ENCODE peak calls at places on chromosome 17, in eight cellular contexts. I, X, H, A, B, G, E and W are unnamed samples.

GRCh38 chr17:42918902-42919521 is 18.4 kb downstream of the G6PC1 start:
- DNase-seq in I (no peak), X (no peak), H (peak), A (no peak), B (no peak), G (no peak), E (no peak), W (no peak)

GRCh38 chr17:51088287-51088686 is 32.4 kb downstream of the SPAG9 start:
- DNase-seq in I (no peak), X (no peak), H (no peak), A (no peak), B (no peak), G (no peak), E (no peak), W (no peak)

GRCh38 chr17:54948380-54948779 is 20.1 kb downstream of the COX11 start:
- DNase-seq in I (no peak), X (no peak), H (no peak), A (peak), B (no peak), G (no peak), E (no peak), W (no peak)

GRCh38 chr17:78355045-78355641 is 4.7 kb downstream of the SOCS3 start:
- DNase-seq in I (no peak), X (no peak), H (no peak), A (no peak), B (no peak), G (no peak), E (no peak), W (no peak)

GRCh38 chr17:6241381-6241780 is 171.2 kb downstream of the WSCD1 start:
- DNase-seq in I (no peak), X (peak), H (no peak), A (no peak), B (no peak), G (peak), E (no peak), W (no peak)

GRCh38 chr17:45282683-45283644 is 21.1 kb upstream of the SPATA32 start:
- DNase-seq in I (peak), X (no peak), H (peak), A (peak), B (no peak), G (no peak), E (no peak), W (no peak)

GRCh38 chr17:57329380-57330214 is 73.3 kb downstream of the MSI2 start:
- DNase-seq in I (no peak), X (no peak), H (no peak), A (no peak), B (no peak), G (no peak), E (peak), W (no peak)

GRCh38 chr17:42163113-42163512 is 8.3 kb upstream of the RAB5C start:
- DNase-seq in I (no peak), X (peak), H (no peak), A (no peak), B (no peak), G (peak), E (no peak), W (no peak)

GRCh38 chr17:57918017-57918895 is 37.0 kb downstream of the CUEDC1 start:
- DNase-seq in I (no peak), X (no peak), H (no peak), A (peak), B (no peak), G (no peak), E (no peak), W (no peak)

GRCh38 chr17:16943541-16944333 is 28.2 kb downstream of the TNFRSF13B start:
- DNase-seq in I (no peak), X (no peak), H (no peak), A (no peak), B (no peak), G (no peak), E (no peak), W (no peak)

GRCh38 chr17:74125160-74125559 is 78.3 kb upstream of the RPL38 start:
- DNase-seq in I (no peak), X (no peak), H (no peak), A (no peak), B (no peak), G (no peak), E (no peak), W (no peak)

GRCh38 chr17:17870292-17870691 is 33.5 kb upstream of the SREBF1 start:
- DNase-seq in I (no peak), X (no peak), H (no peak), A (no peak), B (no peak), G (peak), E (no peak), W (no peak)

GRCh38 chr17:81305051-81305630 is 10.0 kb upstream of the SLC38A10 start:
- DNase-seq in I (no peak), X (no peak), H (no peak), A (no peak), B (no peak), G (no peak), E (no peak), W (no peak)

GRCh38 chr17:8222380-8222629 is 11.9 kb upstream of the AURKB start:
- DNase-seq in I (no peak), X (no peak), H (no peak), A (no peak), B (no peak), G (no peak), E (no peak), W (peak)

GRCh38 chr17:8224891-8225812 is 14.8 kb upstream of the AURKB start:
- DNase-seq in I (no peak), X (no peak), H (no peak), A (no peak), B (no peak), G (no peak), E (no peak), W (no peak)

GRCh38 chr17:8222630-8223355 is 12.4 kb upstream of the AURKB start:
- DNase-seq in I (peak), X (peak), H (peak), A (peak), B (peak), G (peak), E (peak), W (peak)

GRCh38 chr17:8221663-8222379 is 11.4 kb upstream of the AURKB start:
- DNase-seq in I (peak), X (peak), H (peak), A (peak), B (peak), G (peak), E (peak), W (peak)

GRCh38 chr17:8223356-8224063 is 13.1 kb upstream of the AURKB start:
- DNase-seq in I (no peak), X (peak), H (peak), A (peak), B (peak), G (peak), E (peak), W (peak)
- TF ChIP-seq CTCF in I (peak), X (peak), H (peak), A (peak), B (peak), G (peak), E (no peak), W (peak)

GRCh38 chr17:30344283-30345088 is 10.6 kb upstream of the TMIGD1 start:
- DNase-seq in I (peak), X (no peak), H (peak), A (peak), B (no peak), G (no peak), E (peak), W (no peak)
- H3K4me3 ChIP-seq in I (no peak), X (no peak), H (no peak), A (no peak), B (no peak), G (no peak), E (no peak), W (no peak)

DNA sequence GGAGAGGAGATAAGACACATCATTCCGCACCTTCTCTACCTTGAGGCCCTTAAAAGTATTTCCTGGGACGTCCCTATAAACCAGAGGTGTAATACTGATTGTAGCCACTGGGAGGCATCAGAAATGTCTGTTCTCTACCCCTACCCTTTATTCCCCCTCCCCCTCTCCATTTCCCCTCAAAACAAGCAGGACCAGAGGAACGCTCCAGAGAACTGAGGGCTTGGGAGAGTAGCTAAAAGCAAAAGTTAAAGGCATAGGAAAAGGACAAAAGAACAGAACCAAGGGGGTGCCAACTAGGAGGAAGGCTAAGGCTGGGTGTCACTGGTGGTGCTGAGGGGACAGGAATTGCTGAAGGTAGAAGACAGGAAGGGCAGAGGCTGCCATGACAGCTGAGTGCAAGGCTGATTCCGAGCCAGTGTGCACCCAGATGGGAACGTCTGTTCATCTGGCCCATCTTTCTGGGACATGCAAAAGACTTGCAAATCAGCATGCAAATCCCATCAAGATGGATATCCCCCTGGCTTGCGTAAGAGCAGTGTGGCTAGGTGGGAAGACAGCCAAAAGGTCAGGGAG is 6.7 kb downstream of the CAMTA2 start:
- DNase-seq in I (no peak), X (peak), H (peak), A (peak), B (no peak), G (peak), E (no peak), W (no peak)
- TF ChIP-seq CTCF in I (peak), X (peak), H (peak), A (peak), B (peak), G (peak), E (peak), W (peak)

GRCh38 chr17:47707884-47708283 is 13.9 kb downstream of the TBKBP1 start:
- DNase-seq in I (no peak), X (no peak), H (no peak), A (no peak), B (no peak), G (peak), E (no peak), W (no peak)

GRCh38 chr17:47708312-47708863 is 14.4 kb downstream of the TBKBP1 start:
- DNase-seq in I (no peak), X (no peak), H (no peak), A (no peak), B (no peak), G (peak), E (no peak), W (no peak)

GRCh38 chr17:47707056-47707791 is 13.3 kb downstream of the TBKBP1 start:
- DNase-seq in I (no peak), X (no peak), H (no peak), A (no peak), B (no peak), G (no peak), E (no peak), W (no peak)

GRCh38 chr17:47709594-47709993 is 15.6 kb downstream of the TBKBP1 start:
- DNase-seq in I (no peak), X (no peak), H (no peak), A (no peak), B (no peak), G (no peak), E (no peak), W (no peak)

GRCh38 chr17:47708864-47709541 is 15.0 kb downstream of the TBKBP1 start:
- DNase-seq in I (no peak), X (no peak), H (peak), A (peak), B (no peak), G (peak), E (no peak), W (no peak)
- H3K4me3 ChIP-seq in I (no peak), X (no peak), H (no peak), A (no peak), B (no peak), G (peak), E (no peak), W (no peak)

DNA sequence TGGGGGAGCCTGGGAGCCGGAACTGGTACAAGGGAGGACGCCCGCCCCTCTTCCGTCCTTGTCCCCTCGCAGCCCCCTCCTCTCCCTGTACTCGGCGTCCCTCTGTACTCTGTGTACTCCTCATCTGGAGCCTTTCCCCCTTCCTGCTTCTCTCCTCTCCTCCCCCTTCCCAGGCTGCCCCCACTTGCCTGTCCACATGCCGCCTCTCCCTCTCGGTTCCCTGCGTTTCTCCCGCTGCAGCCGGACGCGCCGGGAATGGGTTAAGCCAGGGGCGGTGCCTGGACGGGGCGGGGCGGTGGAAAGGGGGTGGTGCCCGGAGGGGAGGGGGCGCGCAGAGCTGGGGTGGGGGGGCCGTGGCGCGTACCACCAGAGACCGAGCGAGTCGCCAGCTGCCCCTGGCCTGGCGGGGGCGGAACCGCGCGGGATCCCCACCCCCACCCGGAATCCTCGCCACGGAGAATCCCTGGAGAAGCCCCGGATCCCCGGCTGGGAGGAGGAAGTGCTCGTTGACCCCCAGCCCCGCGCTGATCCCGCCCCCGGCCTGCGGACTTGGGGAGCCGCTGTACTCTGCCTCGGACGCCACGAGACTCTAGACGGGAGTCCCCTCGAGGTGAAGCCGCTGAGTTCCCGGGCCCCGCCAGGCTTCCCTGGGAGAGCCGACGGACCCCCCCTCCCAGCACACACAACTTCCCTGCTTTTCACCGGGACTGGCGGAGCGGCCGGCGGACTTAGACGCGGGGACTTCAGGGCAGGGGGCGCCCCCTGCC is 22.5 kb downstream of the GJD3 start:
- DNase-seq in I (peak), X (peak), H (peak), A (peak), B (no peak), G (peak), E (peak), W (no peak)
- TF ChIP-seq CTCF in I (no peak), X (no peak), H (no peak), A (no peak), B (no peak), G (peak), E (no peak), W (no peak)

GRCh38 chr17:59503489-59503888 is 61.9 kb upstream of the DHX40 start:
- DNase-seq in I (no peak), X (no peak), H (no peak), A (no peak), B (no peak), G (no peak), E (no peak), W (no peak)

GRCh38 chr17:59504821-59505220 is 60.6 kb upstream of the DHX40 start:
- DNase-seq in I (no peak), X (no peak), H (no peak), A (no peak), B (no peak), G (no peak), E (no peak), W (no peak)

GRCh38 chr17:59505610-59506276 is 59.7 kb upstream of the DHX40 start:
- DNase-seq in I (no peak), X (no peak), H (no peak), A (no peak), B (no peak), G (peak), E (no peak), W (no peak)

GRCh38 chr17:59501690-59502089 is 63.7 kb upstream of the DHX40 start:
- DNase-seq in I (no peak), X (no peak), H (no peak), A (no peak), B (no peak), G (no peak), E (no peak), W (no peak)

DNA sequence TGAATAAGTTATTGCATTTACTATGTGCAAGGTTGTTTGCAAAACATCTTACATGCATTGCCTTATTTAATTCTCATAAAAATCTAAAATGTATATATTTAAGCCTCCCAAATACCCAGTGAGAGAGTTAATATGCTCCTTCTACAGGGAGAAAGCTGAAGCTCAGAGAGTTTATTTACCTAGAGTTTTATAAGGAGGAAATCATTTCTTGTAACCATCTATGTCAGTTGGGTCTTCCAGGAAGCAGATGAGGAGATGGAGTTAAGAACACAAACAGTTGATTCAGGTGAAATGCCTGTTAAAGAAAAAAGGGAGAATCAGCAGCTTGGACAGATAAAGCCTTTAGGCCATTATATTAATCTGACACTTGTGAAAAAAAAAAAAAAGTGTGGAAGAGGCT is 62.6 kb upstream of the DHX40 start:
- DNase-seq in I (no peak), X (no peak), H (no peak), A (no peak), B (no peak), G (no peak), E (no peak), W (no peak)
- H3K4me3 ChIP-seq in I (no peak), X (no peak), H (no peak), A (no peak), B (no peak), G (no peak), E (no peak), W (no peak)

DNA sequence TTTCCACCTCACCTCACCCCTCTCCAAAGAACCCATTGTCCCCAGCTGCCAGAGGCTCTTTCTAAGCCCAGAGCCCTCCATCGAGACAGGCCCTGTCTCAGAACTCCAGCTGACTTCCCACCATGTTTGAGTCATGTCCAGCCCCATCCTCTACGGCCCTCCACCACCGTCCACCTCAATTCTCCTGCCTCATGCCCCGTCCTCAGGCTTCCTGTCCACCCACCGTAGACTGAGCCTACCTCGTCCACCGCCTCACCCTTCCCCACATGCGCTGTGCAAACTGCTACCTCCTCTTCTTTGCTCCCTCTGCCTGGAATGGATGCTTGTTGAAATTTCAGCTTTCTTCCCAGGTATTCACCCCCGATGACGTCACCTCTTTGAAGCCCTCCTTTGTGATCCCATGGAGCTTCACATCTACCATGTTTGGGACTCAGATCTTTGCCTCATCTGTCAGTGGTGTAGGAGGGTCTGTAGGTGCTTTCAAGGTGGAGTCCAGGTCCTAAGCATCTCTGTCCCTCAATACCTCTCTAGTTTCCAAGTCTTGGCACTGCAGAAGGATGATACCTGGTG is 149.0 kb downstream of the MRM1 start:
- DNase-seq in I (no peak), X (no peak), H (no peak), A (no peak), B (no peak), G (no peak), E (no peak), W (no peak)
- TF ChIP-seq CTCF in I (no peak), X (no peak), H (no peak), A (no peak), B (no peak), G (no peak), E (no peak), W (no peak)